ENCODE peak calls at places on chromosomes 1 and 21, in six cellular contexts. G, U, X, E, M and Z are unnamed samples. For H3K36me3, the result is how much of the 10 kb centered on the place peaks cover.

GRCh38 chr1:225523214-225523613 is 95.4 kb upstream of the LBR start:
- DNase-seq in G (no peak), U (no peak), X (no peak), E (no peak), M (no peak), Z (no peak)

GRCh38 chr1:112344754-112345423 is 51.1 kb upstream of the CTTNBP2NL start:
- DNase-seq in G (no peak), U (no peak), X (no peak), E (no peak), M (no peak), Z (no peak)

GRCh38 chr1:114093624-114094302 is 59.9 kb downstream of the SYT6 start:
- DNase-seq in G (no peak), U (no peak), X (no peak), E (no peak), M (no peak), Z (no peak)

GRCh38 chr21:44892536-44893277 is 19.2 kb upstream of the PTTG1IP start:
- DNase-seq in G (peak), U (no peak), X (no peak), E (peak), M (peak), Z (peak)

GRCh38 chr1:240189386-240189989 is 97.8 kb downstream of the FMN2 start:
- DNase-seq in G (peak), U (no peak), X (no peak), E (no peak), M (no peak), Z (peak)

GRCh38 chr1:84972377-84972987 is 24.4 kb downstream of the MCOLN2 start:
- DNase-seq in G (no peak), U (no peak), X (no peak), E (no peak), M (no peak), Z (no peak)

GRCh38 chr1:180221461-180221860 is 8.6 kb upstream of the LHX4 start:
- DNase-seq in G (no peak), U (no peak), X (peak), E (no peak), M (no peak), Z (no peak)

GRCh38 chr1:69649383-69649782 is 81.7 kb downstream of the LRRC7 start:
- DNase-seq in G (no peak), U (no peak), X (no peak), E (no peak), M (no peak), Z (no peak)

GRCh38 chr1:19597463-19598309 is 46.4 kb upstream of the NBL1 start:
- DNase-seq in G (no peak), U (peak), X (no peak), E (no peak), M (no peak), Z (no peak)

GRCh38 chr1:245898581-245898980 is 608.5 kb downstream of the SMYD3 start:
- DNase-seq in G (no peak), U (no peak), X (no peak), E (no peak), M (no peak), Z (no peak)

GRCh38 chr1:190436615-190437014 is 41.0 kb downstream of the BRINP3 start:
- DNase-seq in G (no peak), U (no peak), X (no peak), E (no peak), M (no peak), Z (no peak)

GRCh38 chr1:230149751-230150584 is 82.9 kb downstream of the GALNT2 start:
- DNase-seq in G (no peak), U (no peak), X (no peak), E (no peak), M (no peak), Z (no peak)

GRCh38 chr1:222090103-222090502 is 348.2 kb upstream of the DUSP10 start:
- DNase-seq in G (no peak), U (peak), X (no peak), E (no peak), M (no peak), Z (no peak)

GRCh38 chr1:184743062-184743756 is 11.4 kb downstream of the EDEM3 start:
- DNase-seq in G (no peak), U (no peak), X (no peak), E (no peak), M (no peak), Z (no peak)

GRCh38 chr1:18256318-18257235 is 149.0 kb downstream of the IGSF21 start:
- DNase-seq in G (peak), U (no peak), X (no peak), E (peak), M (no peak), Z (peak)

GRCh38 chr1:159532922-159533321 is 2.9 kb downstream of the OR10J5 start:
- DNase-seq in G (no peak), U (no peak), X (no peak), E (no peak), M (no peak), Z (no peak)

GRCh38 chr1:154500533-154500932 is 1.5 kb upstream of the TDRD10 start:
- DNase-seq in G (no peak), U (no peak), X (no peak), E (no peak), M (no peak), Z (no peak)

GRCh38 chr1:100866041-100866900 is 28.4 kb downstream of the EXTL2 start:
- DNase-seq in G (no peak), U (no peak), X (no peak), E (no peak), M (no peak), Z (peak)

GRCh38 chr1:171644805-171645483 is 7.5 kb downstream of the MYOC start:
- DNase-seq in G (peak), U (peak), X (peak), E (peak), M (peak), Z (peak)

GRCh38 chr1:231757759-231758158 is 131.2 kb downstream of the DISC1 start:
- DNase-seq in G (no peak), U (no peak), X (no peak), E (no peak), M (no peak), Z (peak)

GRCh38 chr1:231761747-231762541 is 135.4 kb downstream of the DISC1 start:
- DNase-seq in G (no peak), U (no peak), X (no peak), E (no peak), M (no peak), Z (no peak)

GRCh38 chr1:231753313-231753712 is 126.7 kb downstream of the DISC1 start:
- DNase-seq in G (no peak), U (no peak), X (no peak), E (no peak), M (no peak), Z (no peak)

GRCh38 chr1:231751624-231751897 is 125.0 kb downstream of the DISC1 start:
- DNase-seq in G (no peak), U (no peak), X (no peak), E (no peak), M (no peak), Z (no peak)

DNA sequence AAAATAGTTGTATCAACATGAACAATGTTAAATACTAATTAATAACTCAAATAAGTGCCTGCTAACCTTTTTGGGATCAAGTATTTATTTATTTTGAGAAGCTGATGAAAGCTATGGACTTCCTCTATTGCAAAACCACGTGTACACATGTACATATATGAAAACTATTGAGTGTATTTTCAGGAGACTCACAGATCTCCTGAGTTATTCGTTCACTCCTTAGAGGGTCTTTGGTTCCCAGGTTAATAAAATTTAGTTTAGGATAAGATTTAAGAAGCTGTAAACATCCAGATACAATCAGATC is 130.5 kb downstream of the DISC1 start:
- DNase-seq in G (no peak), U (no peak), X (no peak), E (no peak), M (no peak), Z (no peak)
- H3K27ac ChIP-seq in G (no peak), U (no peak), X (no peak), E (no peak), M (no peak), Z (no peak)

DNA sequence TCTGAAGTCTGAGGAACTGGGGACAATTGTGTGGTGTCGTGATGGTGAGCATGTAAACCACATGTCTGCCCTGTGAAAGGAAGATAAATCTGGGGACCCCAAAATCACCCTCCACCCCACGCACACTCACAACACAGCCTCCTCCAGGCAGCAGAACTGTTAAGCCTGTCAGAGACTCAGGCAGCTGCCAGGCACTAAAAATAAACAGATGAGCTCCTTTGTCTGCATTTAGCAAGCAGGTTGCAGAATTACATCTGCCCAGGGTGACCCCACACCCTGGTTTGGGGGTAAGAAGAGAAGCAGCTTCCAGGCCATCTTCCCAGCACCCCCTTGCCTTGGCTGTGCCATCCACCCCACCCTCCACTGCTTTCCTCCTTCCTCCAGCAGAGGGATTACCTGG is 119.1 kb upstream of the RUNX3 start:
- DNase-seq in G (no peak), U (no peak), X (no peak), E (no peak), M (no peak), Z (no peak)
- TF ChIP-seq CTCF in G (no peak), U (no peak), X (no peak), E (no peak), M (no peak), Z (no peak)

GRCh38 chr1:5873556-5873955 is 118.7 kb downstream of the NPHP4 start:
- DNase-seq in G (no peak), U (no peak), X (no peak), E (no peak), M (no peak), Z (no peak)

GRCh38 chr1:5875345-5875910 is 116.8 kb downstream of the NPHP4 start:
- DNase-seq in G (no peak), U (no peak), X (no peak), E (no peak), M (no peak), Z (no peak)

GRCh38 chr1:5872886-5873285 is 119.3 kb downstream of the NPHP4 start:
- DNase-seq in G (no peak), U (no peak), X (no peak), E (no peak), M (no peak), Z (no peak)

GRCh38 chr1:5876251-5876650 is 116.0 kb downstream of the NPHP4 start:
- DNase-seq in G (no peak), U (no peak), X (no peak), E (no peak), M (no peak), Z (no peak)

DNA sequence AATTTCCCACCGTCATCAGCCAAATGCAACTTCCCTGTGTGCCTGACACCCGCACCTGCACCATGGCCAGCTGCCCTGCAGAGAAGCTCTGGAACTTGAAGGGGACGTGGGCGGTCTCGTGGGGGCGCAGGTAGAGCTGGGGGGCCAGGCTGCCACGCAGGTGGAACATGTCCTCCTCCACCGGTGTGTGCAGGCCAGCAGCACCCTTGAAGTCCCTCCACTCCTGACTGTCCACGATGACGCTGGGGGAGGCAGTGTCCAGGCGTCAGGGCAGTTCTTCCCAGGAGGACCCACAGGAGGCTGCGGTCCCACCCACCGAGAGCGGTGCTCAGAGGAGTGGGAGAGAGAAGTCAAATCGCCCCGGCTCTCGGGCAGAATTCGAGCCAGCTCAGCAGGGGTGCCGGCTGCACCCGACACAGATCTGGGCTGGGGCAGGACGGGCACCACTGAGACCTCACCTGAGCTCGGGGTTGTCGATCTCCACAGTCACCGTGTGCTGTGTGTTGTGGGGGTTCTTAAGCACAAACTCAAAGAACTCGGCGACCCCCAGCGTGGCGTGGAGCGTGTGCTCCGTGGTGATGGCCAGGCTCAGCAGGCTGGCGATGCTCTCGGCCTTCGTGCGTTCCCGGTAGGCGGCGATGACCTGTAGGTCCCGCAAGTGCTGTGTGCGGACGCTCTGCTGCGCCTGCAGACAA is 117.7 kb downstream of the NPHP4 start:
- DNase-seq in G (no peak), U (no peak), X (no peak), E (no peak), M (no peak), Z (no peak)
- H3K36me3 ChIP-seq in G (under half), U (under half), X (half or more), E (under half), M (half or more), Z (under half)

DNA sequence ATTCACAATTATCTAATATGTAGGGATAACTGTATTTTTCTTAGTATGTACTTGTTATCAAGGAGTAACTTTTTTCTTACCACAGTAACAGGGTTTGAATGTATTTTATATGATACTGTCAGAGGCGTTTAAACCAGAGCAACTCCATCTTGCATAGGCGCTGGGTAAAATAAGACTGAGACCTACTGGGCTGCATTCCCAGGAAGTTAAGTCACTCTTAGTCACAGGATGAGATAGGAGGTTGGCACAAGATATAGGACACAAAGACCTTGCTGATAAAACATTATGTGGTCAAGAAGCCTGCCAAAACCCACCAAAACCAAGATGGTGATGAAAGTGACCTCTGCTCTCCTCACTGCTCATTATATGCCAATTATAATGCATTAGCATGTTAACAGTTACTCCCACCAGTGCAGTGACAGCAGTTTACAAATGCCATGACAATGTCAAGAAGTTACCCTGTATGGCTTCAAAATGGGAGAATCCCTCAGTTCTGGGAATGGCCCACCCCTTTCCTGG is 64.8 kb downstream of the RPE65 start:
- DNase-seq in G (no peak), U (no peak), X (no peak), E (no peak), M (no peak), Z (no peak)
- H3K27ac ChIP-seq in G (no peak), U (no peak), X (peak), E (peak), M (peak), Z (no peak)